ENCODE peak calls at places on chromosomes 5 and 9, in six cellular contexts. H, J, N, D, P and S are unnamed samples.

GRCh38 chr5:140043508-140043872 is 391 bp upstream of the NRG2 start:
- DNase-seq in H (peak), J (no peak), N (no peak), D (peak), P (no peak), S (no peak)

GRCh38 chr5:36703245-36703860 is 96.9 kb downstream of the SLC1A3 start:
- DNase-seq in H (no peak), J (no peak), N (peak), D (peak), P (no peak), S (no peak)

GRCh38 chr5:6708814-6709213 is 4.4 kb upstream of the TENT4A start:
- DNase-seq in H (peak), J (no peak), N (no peak), D (no peak), P (peak), S (no peak)

GRCh38 chr5:40386293-40386692 is 293.4 kb upstream of the PTGER4 start:
- DNase-seq in H (no peak), J (peak), N (no peak), D (no peak), P (peak), S (peak)

GRCh38 chr5:104015765-104016164 is 453.2 kb upstream of the NUDT12 start:
- DNase-seq in H (no peak), J (no peak), N (no peak), D (no peak), P (no peak), S (no peak)

GRCh38 chr9:5510360-5510931 is at the start of gene PDCD1LG2:
- DNase-seq in H (no peak), J (peak), N (peak), D (no peak), P (peak), S (no peak)

GRCh38 chr9:132499251-132499650 is 83.2 kb upstream of the BARHL1 start:
- DNase-seq in H (no peak), J (no peak), N (no peak), D (no peak), P (no peak), S (no peak)

GRCh38 chr5:1004598-1005361 is 3.8 kb upstream of the NKD2 start:
- DNase-seq in H (peak), J (peak), N (peak), D (peak), P (no peak), S (peak)

GRCh38 chr9:19662213-19662612 is 126.6 kb downstream of the SLC24A2 start:
- DNase-seq in H (no peak), J (no peak), N (no peak), D (no peak), P (no peak), S (no peak)

GRCh38 chr5:133936611-133937015 is 31.8 kb downstream of the C5orf15 start:
- DNase-seq in H (no peak), J (no peak), N (no peak), D (no peak), P (no peak), S (peak)

GRCh38 chr5:179187681-179188575 is 127.8 kb downstream of the ZNF354C start:
- DNase-seq in H (no peak), J (no peak), N (no peak), D (peak), P (no peak), S (peak)

GRCh38 chr9:19074836-19075235 is 25.6 kb downstream of the RRAGA start:
- DNase-seq in H (no peak), J (peak), N (no peak), D (no peak), P (no peak), S (no peak)

GRCh38 chr9:16331527-16331926 is 538.9 kb downstream of the BNC2 start:
- DNase-seq in H (no peak), J (no peak), N (no peak), D (no peak), P (no peak), S (no peak)

GRCh38 chr9:128845186-128845931 is 15.8 kb upstream of the SPOUT1 start:
- DNase-seq in H (no peak), J (no peak), N (no peak), D (no peak), P (no peak), S (no peak)

GRCh38 chr9:133116346-133117231 is 4.5 kb downstream of the RALGDS start:
- DNase-seq in H (peak), J (no peak), N (no peak), D (peak), P (no peak), S (peak)

GRCh38 chr5:5687113-5687512 is 264.6 kb downstream of the ICE1 start:
- DNase-seq in H (no peak), J (no peak), N (no peak), D (no peak), P (no peak), S (no peak)

GRCh38 chr5:60652206-60652605 is 47.8 kb downstream of the DEPDC1B start:
- DNase-seq in H (no peak), J (peak), N (peak), D (no peak), P (no peak), S (no peak)

GRCh38 chr5:137497396-137498290 is 1.5 kb downstream of the SPOCK1 start:
- DNase-seq in H (no peak), J (no peak), N (no peak), D (no peak), P (peak), S (no peak)

GRCh38 chr9:133995012-133995896 is 3.1 kb upstream of the VAV2 start:
- DNase-seq in H (no peak), J (peak), N (no peak), D (no peak), P (no peak), S (peak)

GRCh38 chr9:134537891-134538520 is 103.6 kb upstream of the COL5A1 start:
- DNase-seq in H (peak), J (no peak), N (no peak), D (peak), P (no peak), S (peak)

GRCh38 chr9:37897665-37898064 is 6.3 kb downstream of the SLC25A51 start:
- DNase-seq in H (no peak), J (peak), N (no peak), D (no peak), P (no peak), S (no peak)

GRCh38 chr5:137954131-137954879 is 65.0 kb downstream of the PKD2L2 start:
- DNase-seq in H (no peak), J (peak), N (peak), D (no peak), P (no peak), S (no peak)

GRCh38 chr9:83130541-83130940 is 67.6 kb upstream of the RASEF start:
- DNase-seq in H (no peak), J (peak), N (no peak), D (no peak), P (no peak), S (no peak)

GRCh38 chr9:89808076-89808701 is 203.4 kb downstream of the GADD45G start:
- DNase-seq in H (no peak), J (peak), N (no peak), D (no peak), P (no peak), S (no peak)

GRCh38 chr9:708182-708555 is 133.3 kb upstream of the DMRT1 start:
- DNase-seq in H (no peak), J (no peak), N (no peak), D (no peak), P (no peak), S (no peak)

GRCh38 chr9:703392-703791 is 138.1 kb upstream of the DMRT1 start:
- DNase-seq in H (no peak), J (peak), N (no peak), D (no peak), P (no peak), S (no peak)

GRCh38 chr9:706073-706472 is 135.4 kb upstream of the DMRT1 start:
- DNase-seq in H (no peak), J (no peak), N (no peak), D (no peak), P (no peak), S (no peak)

GRCh38 chr9:708556-709432 is 132.7 kb upstream of the DMRT1 start:
- DNase-seq in H (no peak), J (no peak), N (no peak), D (no peak), P (no peak), S (no peak)

DNA sequence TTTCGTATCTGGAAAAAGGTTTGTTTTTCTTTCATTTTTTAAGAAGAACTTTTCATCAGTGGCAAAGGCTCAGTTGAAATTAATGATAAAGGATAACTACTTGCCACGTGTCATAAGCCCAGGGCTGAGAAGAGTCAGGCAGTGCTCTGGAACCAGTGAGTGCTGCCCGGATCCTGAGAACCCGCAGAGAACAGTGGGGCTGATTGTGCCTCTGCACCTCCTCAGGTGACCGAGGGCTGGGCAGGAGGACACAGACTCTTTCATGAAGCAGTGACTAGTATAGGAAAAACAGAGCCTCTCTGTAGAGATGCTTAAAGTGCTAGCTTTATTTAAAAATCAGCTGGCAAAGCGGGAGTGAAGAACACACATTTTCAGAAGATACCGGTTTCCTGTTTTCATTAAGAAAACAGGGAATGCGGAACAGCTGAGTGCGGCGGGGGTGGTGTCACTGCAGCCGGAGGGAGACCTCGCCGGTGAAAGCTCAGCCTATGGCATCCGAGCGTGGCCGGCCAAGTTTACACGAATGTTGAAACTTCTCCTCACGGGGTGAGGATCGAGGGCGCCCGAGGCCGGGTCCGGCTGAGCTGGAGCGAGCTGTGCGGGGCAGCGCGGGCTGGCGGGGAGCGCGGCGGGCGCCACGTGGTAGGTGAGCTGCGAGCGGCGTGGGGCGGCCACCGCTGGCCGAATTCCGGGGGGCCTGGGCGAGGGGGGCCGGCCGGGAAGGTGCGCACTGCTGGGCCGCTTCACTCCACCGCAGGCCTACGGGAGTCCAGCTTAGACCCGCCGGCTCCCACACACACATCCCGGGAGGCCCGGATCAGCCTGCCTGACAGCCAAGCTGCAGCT is 134.7 kb upstream of the DMRT1 start:
- DNase-seq in H (peak), J (peak), N (peak), D (peak), P (no peak), S (peak)
- H3K4me3 ChIP-seq in H (peak), J (peak), N (peak), D (peak), P (peak), S (peak)

GRCh38 chr5:115532517-115532916 is 12.1 kb downstream of the FEM1C start:
- DNase-seq in H (no peak), J (no peak), N (no peak), D (no peak), P (no peak), S (no peak)
- H3K4me3 ChIP-seq in H (no peak), J (no peak), N (no peak), D (no peak), P (no peak), S (no peak)

GRCh38 chr9:85451680-85452079 is 290.1 kb downstream of the AGTPBP1 start:
- DNase-seq in H (no peak), J (no peak), N (no peak), D (no peak), P (no peak), S (no peak)

GRCh38 chr9:85453850-85454249 is 287.9 kb downstream of the AGTPBP1 start:
- DNase-seq in H (peak), J (no peak), N (no peak), D (no peak), P (no peak), S (no peak)
- H3K4me3 ChIP-seq in H (no peak), J (no peak), N (no peak), D (no peak), P (no peak), S (no peak)

DNA sequence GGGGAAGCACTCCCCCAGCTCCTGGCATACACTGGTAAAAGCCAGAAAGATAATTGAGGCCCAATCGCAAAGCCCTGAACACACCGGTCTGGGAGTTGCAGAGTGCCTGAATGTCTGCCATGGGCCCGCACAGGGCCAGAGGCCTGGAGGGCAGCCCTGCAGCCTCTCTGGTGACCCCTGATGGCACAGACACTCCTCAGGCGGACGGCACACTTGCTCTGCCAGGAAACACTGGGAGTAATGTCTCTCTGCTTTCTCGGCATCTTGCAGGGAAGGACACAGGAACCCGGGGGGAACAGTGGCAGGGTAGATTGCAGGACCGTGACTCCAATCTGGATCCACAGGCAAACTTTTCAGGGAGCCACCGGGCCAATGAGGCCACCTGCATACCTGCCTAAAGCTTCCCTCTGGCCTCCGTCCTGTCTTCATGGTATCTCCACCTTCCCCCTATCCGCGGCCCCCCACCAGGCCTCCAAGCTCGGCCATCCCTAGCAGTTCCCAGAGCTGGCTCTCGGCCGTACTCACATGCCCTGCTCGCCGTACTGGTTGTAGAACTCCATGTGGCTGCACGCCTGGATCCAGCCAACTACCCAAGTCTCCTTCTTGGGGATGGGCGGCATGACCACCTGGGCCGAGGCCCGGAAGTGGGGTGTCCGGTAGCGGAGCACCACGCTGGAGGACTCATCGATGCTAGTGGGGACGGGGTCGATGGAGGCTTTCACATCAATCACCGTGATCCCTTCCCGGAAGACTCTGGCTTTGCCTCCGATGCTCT is 791 bp downstream of the FAM78A start:
- DNase-seq in H (peak), J (no peak), N (no peak), D (no peak), P (peak), S (no peak)
- H3K4me3 ChIP-seq in H (peak), J (no peak), N (peak), D (peak), P (peak), S (no peak)

DNA sequence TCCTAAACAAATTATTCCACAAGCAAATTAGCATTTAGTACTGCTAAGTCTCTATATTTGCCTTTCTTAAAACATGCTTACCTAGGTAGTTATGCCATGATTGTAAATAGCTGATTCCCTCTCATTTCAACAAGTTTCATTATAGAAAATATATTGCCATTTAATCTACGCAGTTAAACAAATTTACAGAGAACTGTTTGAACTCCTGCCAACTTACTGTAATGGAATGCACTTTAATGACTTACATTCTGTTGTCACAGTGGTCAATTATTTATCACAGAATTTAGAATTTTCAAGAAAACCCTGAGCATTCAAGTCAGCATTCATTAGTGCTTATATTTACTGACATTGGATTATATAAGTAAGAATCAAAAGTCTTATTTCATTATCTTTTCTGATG is 19.6 kb downstream of the SLC38A9 start:
- DNase-seq in H (no peak), J (no peak), N (no peak), D (no peak), P (no peak), S (no peak)
- H3K4me3 ChIP-seq in H (no peak), J (no peak), N (no peak), D (no peak), P (no peak), S (no peak)

DNA sequence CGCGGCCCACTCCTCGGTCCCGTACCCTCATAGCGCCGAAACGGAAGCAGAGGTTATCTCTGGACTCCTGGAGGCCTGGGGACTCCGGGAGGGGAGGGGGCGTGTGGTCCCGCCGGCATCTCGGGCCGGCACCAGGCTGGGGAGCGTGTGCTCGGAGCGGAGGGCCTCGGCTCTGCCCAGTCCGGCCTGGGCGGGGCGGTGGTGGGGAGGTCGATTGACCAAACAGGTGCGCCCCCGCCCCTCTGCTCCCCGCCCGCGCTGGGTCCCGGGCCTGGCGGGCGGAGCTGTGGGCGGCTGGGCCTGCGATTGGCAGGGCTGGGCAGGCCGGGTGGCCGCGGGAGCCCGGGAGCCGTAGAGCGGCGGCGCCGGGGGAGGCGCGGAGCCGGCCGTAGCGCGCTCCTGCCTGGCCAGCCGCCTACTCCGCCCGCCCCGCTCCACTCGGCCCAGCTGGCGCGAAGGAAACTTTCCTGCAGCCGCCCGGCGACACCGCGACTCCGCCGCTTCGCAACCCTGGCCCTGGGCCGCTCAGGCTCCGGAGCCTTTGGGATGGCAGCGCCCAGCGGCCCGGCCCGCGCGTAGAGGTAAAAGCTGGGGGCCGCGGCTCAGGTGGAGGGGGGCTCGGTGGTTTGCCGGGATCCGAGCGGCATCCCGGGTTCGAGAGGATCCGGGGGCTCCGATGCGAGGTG is 52.1 kb upstream of the DAB2IP start:
- DNase-seq in H (peak), J (peak), N (peak), D (peak), P (no peak), S (peak)
- H3K4me3 ChIP-seq in H (peak), J (peak), N (peak), D (peak), P (no peak), S (peak)

GRCh38 chr9:99823392-99824377 is 2.0 kb downstream of the NR4A3 start:
- DNase-seq in H (peak), J (peak), N (peak), D (peak), P (peak), S (peak)
- H3K4me3 ChIP-seq in H (peak), J (peak), N (peak), D (peak), P (peak), S (peak)

GRCh38 chr9:35519697-35520403 is 29.9 kb downstream of the RUSC2 start:
- DNase-seq in H (no peak), J (peak), N (no peak), D (no peak), P (no peak), S (no peak)

GRCh38 chr9:35520404-35520790 is 30.5 kb downstream of the RUSC2 start:
- DNase-seq in H (no peak), J (peak), N (no peak), D (no peak), P (no peak), S (no peak)

GRCh38 chr9:35522725-35523124 is 32.8 kb downstream of the RUSC2 start:
- DNase-seq in H (no peak), J (no peak), N (no peak), D (no peak), P (no peak), S (no peak)

GRCh38 chr9:35521708-35522107 is 31.8 kb downstream of the RUSC2 start:
- DNase-seq in H (no peak), J (peak), N (peak), D (no peak), P (no peak), S (no peak)

DNA sequence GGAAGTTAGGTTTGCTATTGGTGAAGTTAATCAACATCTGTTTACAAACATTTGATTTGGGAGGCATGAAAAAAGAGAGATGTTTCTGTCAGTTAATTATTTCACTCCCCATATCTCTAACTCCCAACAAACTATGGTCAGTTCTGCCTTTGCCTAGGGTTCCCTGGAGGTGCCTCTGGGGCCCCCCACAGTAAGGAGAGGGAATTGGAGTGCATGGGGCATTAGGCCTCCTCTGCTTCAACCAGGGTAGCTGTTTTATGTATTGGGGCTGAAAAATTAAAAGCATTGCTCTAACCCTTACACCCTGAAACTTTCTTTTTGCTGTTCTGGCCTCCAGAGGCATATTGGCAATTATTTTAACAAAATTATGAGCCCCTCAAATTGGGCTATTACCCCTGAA is 32.3 kb downstream of the RUSC2 start:
- DNase-seq in H (no peak), J (no peak), N (no peak), D (no peak), P (no peak), S (no peak)
- H3K4me3 ChIP-seq in H (no peak), J (no peak), N (no peak), D (no peak), P (no peak), S (no peak)